ENCODE peak calls at places on chromosomes 12 and 14, in four cellular contexts. Y, T, J and F are unnamed samples.

GRCh38 chr12:114742363-114742762 is 58.4 kb upstream of the TBX3 start:
- DNase-seq in J (no peak), Y (no peak), T (no peak), F (peak; percentile 58)

GRCh38 chr14:30580616-30581282 is 21.8 kb downstream of the G2E3 start:
- DNase-seq in T (no peak), Y (no peak), J (no peak), F (no peak)

GRCh38 chr12:96414637-96415036 is 14.4 kb upstream of the CDK17 start:
- DNase-seq in Y (no peak), J (no peak), T (no peak), F (no peak)

GRCh38 chr12:58364389-58365086 is 423.2 kb downstream of the ATP23 start:
- DNase-seq in J (no peak), T (no peak), Y (no peak), F (no peak)

GRCh38 chr12:9134981-9135628 is 19.4 kb upstream of the A2M start:
- DNase-seq in T (no peak), J (peak; percentile 56), Y (peak; percentile 13), F (no peak)

GRCh38 chr14:74524076-74524812 is 30.7 kb downstream of the ISCA2 start:
- DNase-seq in T (no peak), Y (no peak), J (no peak), F (no peak)

GRCh38 chr12:124236651-124237050 is 58.2 kb upstream of the RFLNA start:
- DNase-seq in T (no peak), J (no peak), Y (no peak), F (no peak)

GRCh38 chr12:94873368-94874085 is 130.0 kb downstream of the NDUFA12 start:
- DNase-seq in T (no peak), J (no peak), Y (peak; percentile 31), F (peak; percentile 89)

GRCh38 chr12:48033451-48033850 is 29.2 kb upstream of the COL2A1 start:
- DNase-seq in J (no peak), Y (no peak), T (no peak), F (no peak)

GRCh38 chr12:79408665-79409064 is 282.1 kb downstream of the PAWR start:
- DNase-seq in Y (no peak), T (no peak), J (no peak), F (no peak)

GRCh38 chr12:27785882-27786570 is 6.0 kb upstream of the MANSC4 start:
- DNase-seq in J (no peak), Y (no peak), T (no peak), F (no peak)

GRCh38 chr12:59005195-59005961 is 85.1 kb upstream of the LRIG3 start:
- DNase-seq in J (no peak), Y (no peak), T (no peak), F (no peak)

GRCh38 chr12:94980577-94980976 is 22.9 kb downstream of the NDUFA12 start:
- DNase-seq in Y (no peak), J (no peak), T (no peak), F (peak; percentile 21)

GRCh38 chr12:101207086-101207780 is 2.8 kb downstream of the SLC5A8 start:
- DNase-seq in J (no peak), Y (no peak), T (no peak), F (no peak)

GRCh38 chr14:59918824-59919581 is 941 bp upstream of the LRRC9 start:
- DNase-seq in T (no peak), J (peak; percentile 32), Y (peak; percentile 16), F (peak; percentile 56)

GRCh38 chr12:1350055-1350933 is 244.1 kb downstream of the FBXL14 start:
- DNase-seq in J (no peak), T (no peak), Y (no peak), F (no peak)

GRCh38 chr12:60981473-60981872 is 1278.7 kb upstream of the USP15 start:
- DNase-seq in T (no peak), J (no peak), Y (no peak), F (no peak)

GRCh38 chr14:92610849-92611271 is 97.3 kb downstream of the RIN3 start:
- DNase-seq in Y (no peak), J (no peak), T (no peak), F (no peak)

GRCh38 chr12:10562306-10562933 is 51.0 kb downstream of the MAGOHB start:
- DNase-seq in Y (peak; percentile 10), J (peak; percentile 16), T (no peak), F (peak; percentile 20)

GRCh38 chr14:55019968-55020554 is 6.8 kb downstream of the WDHD1 start:
- DNase-seq in Y (no peak), T (no peak), J (no peak), F (no peak)

GRCh38 chr12:121494093-121494787 is 86.6 kb downstream of the KDM2B start:
- DNase-seq in J (no peak), T (no peak), Y (peak; percentile 79), F (peak; percentile 73)

GRCh38 chr12:123601602-123602489 is at the start of gene DDX55:
- DNase-seq in T (peak; percentile 23), J (peak; percentile 73), Y (peak; percentile 85), F (peak; percentile 91)

GRCh38 chr12:30985814-30986452 is 59.4 kb downstream of the TSPAN11 start:
- DNase-seq in J (peak; percentile 33), T (no peak), Y (peak; percentile 46), F (peak; percentile 88)

GRCh38 chr14:73755434-73756014 is 41.3 kb upstream of the PNMA1 start:
- DNase-seq in J (no peak), Y (peak; percentile 34), T (no peak), F (no peak)

GRCh38 chr14:56858422-56858821 is 48.1 kb upstream of the OTX2 start:
- DNase-seq in Y (no peak), J (no peak), T (no peak), F (no peak)

GRCh38 chr14:92462568-92462967 is 51.0 kb upstream of the RIN3 start:
- DNase-seq in J (no peak), T (no peak), Y (no peak), F (no peak)

GRCh38 chr12:125271850-125272249 is 206.6 kb downstream of the AACS start:
- DNase-seq in Y (no peak), T (no peak), J (no peak), F (no peak)

GRCh38 chr12:130582286-130582685 is 133.8 kb downstream of the RIMBP2 start:
- DNase-seq in T (no peak), J (no peak), Y (no peak), F (no peak)

GRCh38 chr14:71230897-71231296 is 323.6 kb downstream of the PCNX1 start:
- DNase-seq in T (no peak), Y (no peak), J (no peak), F (no peak)

GRCh38 chr14:71229875-71230274 is 322.6 kb downstream of the PCNX1 start:
- DNase-seq in J (no peak), T (no peak), Y (no peak), F (no peak)

GRCh38 chr14:71231521-71232393 is 324.5 kb downstream of the PCNX1 start:
- DNase-seq in Y (peak; percentile 11), J (no peak), T (peak; percentile 33), F (peak; percentile 19)

GRCh38 chr14:71235865-71236264 is 328.6 kb downstream of the PCNX1 start:
- DNase-seq in T (no peak), Y (no peak), J (no peak), F (peak; percentile 75)

DNA sequence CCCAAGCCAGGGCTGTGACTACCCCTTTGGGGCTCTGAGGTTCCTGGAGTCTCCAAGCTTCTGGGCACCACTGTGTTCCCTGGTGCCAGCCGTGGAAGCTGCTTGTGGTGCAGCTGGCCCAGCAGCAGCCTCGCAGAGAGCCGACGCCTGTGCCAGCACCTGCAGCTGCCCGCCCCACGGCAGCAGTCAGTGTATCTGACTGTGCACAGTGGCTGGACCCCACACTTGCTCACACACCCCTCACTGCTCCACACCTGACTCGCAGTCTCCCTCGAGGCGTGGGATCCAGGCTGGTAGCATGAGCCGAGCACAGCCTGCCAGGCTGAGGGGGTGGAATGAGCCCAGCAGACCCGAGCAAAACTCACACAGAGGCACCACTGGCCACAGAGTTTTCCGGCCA is 325.2 kb downstream of the PCNX1 start:
- DNase-seq in T (no peak), J (no peak), Y (no peak), F (no peak)
- H3K27ac ChIP-seq in T (no peak overlapping the region), J (no peak overlapping the region), Y (no peak overlapping the region), F (no peak overlapping the region)

DNA sequence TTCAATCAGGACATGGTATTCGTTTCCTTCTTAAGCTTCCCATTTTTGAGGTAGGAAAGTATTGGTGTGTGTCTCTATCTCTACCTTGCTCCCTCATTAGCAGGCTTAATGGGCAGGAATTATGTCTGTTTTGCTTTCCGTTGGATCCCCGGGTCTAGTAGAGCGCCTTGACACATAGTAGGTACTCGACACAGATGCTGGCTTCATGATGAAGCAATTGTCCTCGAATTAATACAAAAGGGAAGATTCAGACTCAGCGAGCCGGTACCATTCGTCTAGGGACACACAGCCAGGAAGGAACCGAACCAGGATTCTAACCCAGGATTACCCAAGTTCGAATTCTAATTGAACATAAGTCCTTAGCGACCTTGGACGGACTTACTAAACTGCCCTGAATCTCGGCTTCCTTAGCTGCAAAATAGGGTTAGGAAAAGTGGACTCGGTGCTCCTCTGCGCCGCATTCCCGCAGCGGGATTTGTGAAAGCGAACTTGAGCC is 496 bp upstream of the ISCU start:
- DNase-seq in J (no peak), Y (no peak), T (no peak), F (no peak)
- H3K79me2 ChIP-seq in J (peaks cover 57% of the 10 kb centered on the region), Y (peaks cover 70% of the 10 kb centered on the region), T (peaks cover 80% of the 10 kb centered on the region), F (peaks cover 69% of the 10 kb centered on the region)

DNA sequence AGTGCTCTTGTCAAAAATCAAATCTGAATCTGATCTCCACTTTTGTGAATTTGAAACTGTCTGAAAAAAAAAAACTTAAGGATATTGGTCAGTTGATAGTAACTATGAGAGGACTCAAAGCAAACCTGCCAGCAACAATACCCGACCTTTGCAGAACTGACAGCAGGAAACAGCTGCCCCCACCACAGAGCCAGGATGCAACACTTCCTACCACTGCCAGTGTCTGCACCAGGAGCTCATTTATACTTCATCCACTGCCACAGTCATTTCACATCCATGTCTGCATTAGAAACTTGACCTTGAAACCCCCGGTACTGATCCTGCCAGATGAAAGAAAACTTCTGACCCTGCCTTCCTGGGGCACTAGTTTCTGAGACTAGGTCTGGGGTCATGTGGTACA is 27.4 kb upstream of the RXYLT1 start:
- DNase-seq in Y (no peak), T (no peak), J (no peak), F (no peak)
- TF ChIP-seq SMC3 in Y (no peak), T (no peak), J (no peak), F (no peak)

DNA sequence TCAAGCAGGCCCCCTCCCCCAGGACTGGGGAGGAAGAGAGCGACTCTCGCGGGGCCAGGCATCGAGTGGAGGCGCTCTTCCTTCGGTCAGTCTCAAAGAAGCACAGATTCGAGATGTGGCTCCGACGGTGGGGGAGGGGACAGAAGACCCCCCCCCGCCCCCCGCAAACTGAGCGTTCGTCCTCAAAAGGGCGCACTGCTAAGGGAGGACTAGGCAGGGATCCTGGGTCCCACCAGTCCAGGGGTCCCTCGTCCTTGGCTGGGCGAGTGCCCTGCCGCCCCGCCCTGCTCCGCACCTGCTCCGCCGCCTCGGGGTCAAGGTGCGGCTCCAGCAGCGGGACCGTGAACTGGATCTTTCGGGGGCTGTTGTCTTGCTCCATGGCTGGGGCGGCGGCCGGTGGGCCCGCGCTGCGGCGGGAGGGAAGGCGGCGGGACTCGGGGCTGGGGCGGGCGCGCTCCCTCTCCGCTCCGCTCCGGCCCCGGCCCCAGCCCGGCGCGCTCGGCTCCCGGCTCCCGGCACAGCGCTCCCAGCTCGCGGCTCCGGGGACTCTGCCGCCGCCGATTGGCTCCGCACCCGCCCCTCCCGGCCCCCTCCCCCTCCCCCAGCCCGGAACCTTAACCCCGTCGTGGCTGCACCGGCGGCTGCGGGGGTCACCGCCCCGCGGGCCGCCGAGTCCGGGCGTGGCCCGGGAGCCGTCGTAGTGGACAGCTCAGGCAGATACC is at the start of gene PPP1R1A:
- DNase-seq in J (no peak), Y (peak; percentile 65), T (no peak), F (peak; percentile 51)
- H3K27ac ChIP-seq in J (no peak within 1 kb of the TSS), Y (no peak within 1 kb of the TSS), T (no peak within 1 kb of the TSS), F (no peak within 1 kb of the TSS)